ENCODE peak calls at places on chromosome 7, in nine cellular contexts. G is stomach, J is right lobe of liver, Z is transverse colon, F is esophagus squamous epithelium, K is HCT116, E is tibial nerve, H is heart left ventricle, S is adrenal gland. O is an unnamed sample. For H3K9me3 and H3K27me3, the result is how much of the 10 kb centered on the place peaks cover.

GRCh38 chr7:111132833-111133232 is 41.9 kb downstream of the LRRN3 start:
- DNase-seq in G (no peak), J (no peak), Z (no peak), F (no peak), K (peak), E (no peak), H (no peak), S (no peak), O (no peak)

GRCh38 chr7:100825215-100825671 is 2.1 kb downstream of the EPHB4 start:
- DNase-seq in G (no peak), J (peak), Z (no peak), F (no peak), K (no peak), E (no peak), H (peak), S (peak), O (peak)

GRCh38 chr7:100902638-100903037 is 7.0 kb upstream of the ACHE start:
- DNase-seq in G (no peak), J (no peak), Z (no peak), F (no peak), K (no peak), E (no peak), H (no peak), S (no peak), O (no peak)

GRCh38 chr7:38675500-38676106 is 44.4 kb upstream of the AMPH start:
- DNase-seq in G (no peak), J (no peak), Z (no peak), F (no peak), K (no peak), E (no peak), H (no peak), S (no peak), O (no peak)

GRCh38 chr7:101868191-101868950 is 50.9 kb downstream of the CUX1 start:
- DNase-seq in G (no peak), J (no peak), Z (no peak), F (no peak), K (no peak), E (no peak), H (no peak), S (no peak), O (no peak)

GRCh38 chr7:25926009-25926408 is 226.0 kb upstream of the NFE2L3 start:
- DNase-seq in G (peak), J (no peak), Z (peak), F (no peak), K (peak), E (no peak), H (no peak), S (peak), O (no peak)

GRCh38 chr7:80918909-80919721 is at the start of gene SEMA3C:
- DNase-seq in G (peak), J (peak), Z (peak), F (peak), K (peak), E (peak), H (peak), S (peak), O (peak)

GRCh38 chr7:94249631-94250030 is 145.1 kb upstream of the COL1A2 start:
- DNase-seq in G (no peak), J (no peak), Z (no peak), F (no peak), K (no peak), E (no peak), H (no peak), S (no peak), O (no peak)

GRCh38 chr7:100887955-100888481 is 1.5 kb downstream of the UFSP1 start:
- DNase-seq in G (no peak), J (no peak), Z (no peak), F (no peak), K (no peak), E (no peak), H (no peak), S (no peak), O (no peak)

GRCh38 chr7:9100289-9100688 is 666.9 kb downstream of the NXPH1 start:
- DNase-seq in G (no peak), J (no peak), Z (no peak), F (no peak), K (no peak), E (no peak), H (no peak), S (no peak), O (no peak)

GRCh38 chr7:68246189-68246633 is 1249.6 kb downstream of the TYW1 start:
- DNase-seq in G (no peak), J (no peak), Z (no peak), F (no peak), K (no peak), E (no peak), H (no peak), S (no peak), O (peak)

GRCh38 chr7:121519548-121520521 is 123.7 kb upstream of the FAM3C start:
- DNase-seq in G (no peak), J (no peak), Z (no peak), F (no peak), K (no peak), E (no peak), H (peak), S (no peak), O (no peak)

GRCh38 chr7:91287685-91288084 is 23.5 kb downstream of the FZD1 start:
- DNase-seq in G (no peak), J (no peak), Z (no peak), F (no peak), K (no peak), E (no peak), H (no peak), S (peak), O (peak)

GRCh38 chr7:8085420-8085819 is 116.8 kb downstream of the GLCCI1 start:
- DNase-seq in G (no peak), J (no peak), Z (no peak), F (no peak), K (no peak), E (no peak), H (no peak), S (no peak), O (no peak)

GRCh38 chr7:2471022-2471329 is 5.2 kb downstream of the GRIFIN start:
- DNase-seq in G (no peak), J (no peak), Z (no peak), F (no peak), K (no peak), E (no peak), H (no peak), S (no peak), O (no peak)

GRCh38 chr7:20798081-20798693 is 11.5 kb upstream of the SP8 start:
- DNase-seq in G (peak), J (peak), Z (peak), F (no peak), K (peak), E (no peak), H (no peak), S (no peak), O (peak)

GRCh38 chr7:46315891-46316290 is 394.8 kb upstream of the IGFBP3 start:
- DNase-seq in G (no peak), J (no peak), Z (no peak), F (no peak), K (no peak), E (no peak), H (no peak), S (no peak), O (no peak)

GRCh38 chr7:14521183-14521582 is 381.4 kb downstream of the DGKB start:
- DNase-seq in G (no peak), J (no peak), Z (no peak), F (no peak), K (no peak), E (no peak), H (no peak), S (no peak), O (no peak)

GRCh38 chr7:81173766-81174281 is 255.0 kb upstream of the SEMA3C start:
- DNase-seq in G (peak), J (no peak), Z (no peak), F (no peak), K (no peak), E (no peak), H (no peak), S (no peak), O (no peak)

GRCh38 chr7:13099197-13099795 is 411.9 kb downstream of the ARL4A start:
- DNase-seq in G (no peak), J (no peak), Z (no peak), F (no peak), K (no peak), E (no peak), H (no peak), S (no peak), O (no peak)

GRCh38 chr7:140653319-140654108 is 12.9 kb upstream of the DENND2A start:
- DNase-seq in G (peak), J (peak), Z (peak), F (no peak), K (peak), E (no peak), H (peak), S (peak), O (peak)

GRCh38 chr7:35777121-35777520 is 23.7 kb upstream of the SEPTIN7 start:
- DNase-seq in G (no peak), J (no peak), Z (no peak), F (no peak), K (no peak), E (no peak), H (no peak), S (no peak), O (no peak)

GRCh38 chr7:28687631-28688030 is 270.5 kb downstream of the TRIL start:
- DNase-seq in G (no peak), J (no peak), Z (no peak), F (no peak), K (no peak), E (no peak), H (no peak), S (no peak), O (no peak)

GRCh38 chr7:28686418-28686800 is 271.7 kb downstream of the TRIL start:
- DNase-seq in G (no peak), J (no peak), Z (peak), F (no peak), K (no peak), E (no peak), H (peak), S (no peak), O (no peak)

GRCh38 chr7:28685291-28685659 is 272.9 kb downstream of the TRIL start:
- DNase-seq in G (no peak), J (no peak), Z (peak), F (no peak), K (no peak), E (no peak), H (peak), S (peak), O (peak)

GRCh38 chr7:28684729-28685211 is 272.5 kb downstream of the CREB5 start:
- DNase-seq in G (no peak), J (no peak), Z (no peak), F (no peak), K (no peak), E (no peak), H (no peak), S (no peak), O (no peak)

GRCh38 chr7:28685660-28686417 is 272.3 kb downstream of the TRIL start:
- DNase-seq in G (peak), J (peak), Z (peak), F (peak), K (peak), E (peak), H (peak), S (peak), O (peak)
- TF ChIP-seq POLR2A in G (no peak), J (peak), Z (peak), F (peak), K (no peak), E (peak), H (peak), S (peak), O (peak)

GRCh38 chr7:158595068-158595467 is 7.4 kb upstream of the PTPRN2 start:
- DNase-seq in G (no peak), J (no peak), Z (no peak), F (no peak), K (peak), E (no peak), H (no peak), S (no peak), O (no peak)
- H3K9me3 ChIP-seq in G (under half), J (under half), Z (under half), F (under half), K (under half), E (under half), H (under half), S (under half), O (under half)

GRCh38 chr7:117837841-117838240 is 35.4 kb downstream of the CTTNBP2 start:
- DNase-seq in G (no peak), J (no peak), Z (no peak), F (no peak), K (no peak), E (no peak), H (no peak), S (no peak), O (no peak)
- H3K27me3 ChIP-seq in G (under half), J (under half), Z (under half), F (under half), K (under half), E (under half), H (under half), S (under half), O (under half)

GRCh38 chr7:73703985-73704639 is 15.4 kb downstream of the STX1A start:
- DNase-seq in G (peak), J (no peak), Z (peak), F (no peak), K (no peak), E (peak), H (no peak), S (peak), O (no peak)
- TF ChIP-seq POLR2A in G (no peak), J (no peak), Z (no peak), F (no peak), K (no peak), E (no peak), H (no peak), S (no peak), O (no peak)

GRCh38 chr7:158560386-158560785 is 27.2 kb downstream of the PTPRN2 start:
- DNase-seq in G (no peak), J (no peak), Z (no peak), F (no peak), K (no peak), E (no peak), H (no peak), S (no peak), O (no peak)

GRCh38 chr7:158557441-158557755 is 30.2 kb downstream of the PTPRN2 start:
- DNase-seq in G (no peak), J (no peak), Z (no peak), F (no peak), K (no peak), E (no peak), H (no peak), S (no peak), O (no peak)

GRCh38 chr7:158561659-158562058 is 26.0 kb downstream of the PTPRN2 start:
- DNase-seq in G (no peak), J (no peak), Z (no peak), F (no peak), K (no peak), E (no peak), H (no peak), S (no peak), O (no peak)

GRCh38 chr7:158558816-158559215 is 28.8 kb downstream of the PTPRN2 start:
- DNase-seq in G (no peak), J (no peak), Z (no peak), F (no peak), K (no peak), E (no peak), H (no peak), S (no peak), O (no peak)

GRCh38 chr7:158559356-158559755 is 28.3 kb downstream of the PTPRN2 start:
- DNase-seq in G (no peak), J (no peak), Z (no peak), F (no peak), K (no peak), E (no peak), H (no peak), S (no peak), O (no peak)
- H3K9me3 ChIP-seq in G (under half), J (under half), Z (under half), F (under half), K (under half), E (under half), H (under half), S (under half), O (under half)

DNA sequence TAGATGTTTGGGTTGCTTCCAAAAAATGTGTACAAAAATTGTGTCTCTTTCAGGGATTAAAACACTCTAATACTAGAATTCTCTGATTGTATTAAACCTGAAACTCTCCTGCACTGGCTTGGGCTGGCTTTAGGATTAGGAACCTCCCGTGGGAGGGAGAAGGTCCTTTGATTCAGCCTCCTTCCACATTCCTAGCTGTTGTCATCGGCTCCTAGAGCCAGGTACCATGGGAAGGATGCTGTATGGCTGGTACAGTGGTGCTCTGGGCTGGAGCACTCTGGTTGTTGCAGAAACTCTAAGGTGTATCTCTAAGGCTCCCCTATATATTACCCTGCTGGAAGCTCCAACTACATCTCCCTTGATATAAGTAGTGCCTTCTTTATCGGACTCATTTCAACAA is 245.2 kb upstream of the FOXK1 start:
- DNase-seq in G (no peak), J (no peak), Z (no peak), F (no peak), K (no peak), E (no peak), H (no peak), S (no peak), O (no peak)
- H3K27me3 ChIP-seq in G (under half), J (under half), Z (under half), F (under half), K (under half), E (under half), H (under half), S (under half), O (under half)

DNA sequence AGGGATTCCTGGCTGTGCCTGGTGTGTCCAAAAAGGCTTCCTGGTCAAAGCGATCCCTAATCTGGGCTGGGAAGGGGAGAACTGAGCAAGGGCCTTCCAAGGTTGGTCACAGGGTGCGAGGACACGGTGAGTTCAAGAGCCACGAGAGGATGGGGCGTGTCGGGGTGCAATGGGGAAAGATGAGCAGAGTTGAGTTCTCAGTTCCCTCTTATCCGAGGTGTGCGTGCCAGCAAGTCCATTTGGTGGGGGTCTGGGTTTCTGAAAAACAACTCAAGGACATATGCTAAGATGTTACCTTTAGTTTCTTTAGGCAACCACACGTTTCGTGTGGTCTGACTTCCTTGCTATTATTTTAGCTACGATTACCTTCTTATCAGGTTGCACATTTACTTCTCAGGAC is 1.3 kb downstream of the ZNF775 start:
- DNase-seq in G (no peak), J (no peak), Z (no peak), F (no peak), K (no peak), E (no peak), H (no peak), S (no peak), O (no peak)
- TF ChIP-seq POLR2A in G (no peak), J (no peak), Z (no peak), F (no peak), K (no peak), E (no peak), H (no peak), S (no peak), O (no peak)

GRCh38 chr7:37028909-37029440 is 304.7 kb upstream of the AOAH start:
- DNase-seq in G (no peak), J (no peak), Z (no peak), F (no peak), K (peak), E (no peak), H (no peak), S (no peak), O (no peak)

GRCh38 chr7:37031571-37032257 is 307.4 kb upstream of the AOAH start:
- DNase-seq in G (peak), J (no peak), Z (peak), F (peak), K (peak), E (peak), H (peak), S (peak), O (peak)

GRCh38 chr7:37033141-37033540 is 308.8 kb upstream of the AOAH start:
- DNase-seq in G (no peak), J (no peak), Z (no peak), F (no peak), K (no peak), E (no peak), H (no peak), S (no peak), O (no peak)

GRCh38 chr7:37035631-37036030 is 311.3 kb upstream of the AOAH start:
- DNase-seq in G (no peak), J (no peak), Z (no peak), F (no peak), K (no peak), E (no peak), H (no peak), S (no peak), O (no peak)

DNA sequence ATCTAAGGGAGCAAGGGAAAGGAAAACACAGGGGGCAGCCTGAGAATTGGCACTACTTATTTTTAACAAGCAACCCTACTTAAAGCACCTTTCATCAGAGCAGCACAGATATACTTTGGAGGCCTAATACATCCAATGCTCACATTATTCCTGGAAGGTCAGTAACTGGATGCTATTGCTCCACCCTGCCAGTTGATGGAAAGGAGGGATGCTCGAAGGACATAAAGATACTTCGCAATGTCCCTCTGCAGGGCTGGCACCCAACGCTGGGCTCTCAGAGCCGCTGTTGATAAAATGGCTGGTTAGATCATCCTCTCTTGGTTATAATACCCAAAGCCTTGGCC is 307.9 kb upstream of the AOAH start:
- DNase-seq in G (no peak), J (no peak), Z (no peak), F (no peak), K (no peak), E (no peak), H (no peak), S (peak), O (no peak)
- H3K9me3 ChIP-seq in G (under half), J (under half), Z (under half), F (under half), K (under half), E (under half), H (under half), S (under half), O (under half)

GRCh38 chr7:95537483-95537882 is 51.7 kb downstream of the ASB4 start:
- DNase-seq in G (no peak), J (no peak), Z (no peak), F (no peak), K (no peak), E (no peak), H (no peak), S (no peak), O (no peak)
- H3K27me3 ChIP-seq in G (under half), J (under half), Z (under half), F (under half), K (under half), E (under half), H (under half), S (under half), O (under half)

GRCh38 chr7:76125560-76125959 is 76.1 kb upstream of the SRRM3 start:
- DNase-seq in G (no peak), J (no peak), Z (no peak), F (no peak), K (no peak), E (no peak), H (no peak), S (no peak), O (no peak)

GRCh38 chr7:76129836-76130235 is 71.9 kb upstream of the SRRM3 start:
- DNase-seq in G (no peak), J (no peak), Z (no peak), F (no peak), K (no peak), E (no peak), H (no peak), S (no peak), O (no peak)

GRCh38 chr7:76131872-76132271 is 69.8 kb upstream of the SRRM3 start:
- DNase-seq in G (no peak), J (no peak), Z (no peak), F (no peak), K (no peak), E (no peak), H (no peak), S (no peak), O (no peak)

GRCh38 chr7:76126632-76127031 is 75.1 kb upstream of the SRRM3 start:
- DNase-seq in G (no peak), J (no peak), Z (no peak), F (no peak), K (no peak), E (no peak), H (no peak), S (no peak), O (no peak)

GRCh38 chr7:76129366-76129765 is 72.3 kb upstream of the SRRM3 start:
- DNase-seq in G (no peak), J (no peak), Z (no peak), F (no peak), K (no peak), E (no peak), H (no peak), S (no peak), O (no peak)
- TF ChIP-seq POLR2A in G (no peak), J (no peak), Z (no peak), F (no peak), K (no peak), E (no peak), H (no peak), S (no peak), O (no peak)